ENCODE peak calls at places on chromosome 21, in five cellular contexts. One of them, this sample, is unnamed.
A peak's percentile ranks its signal among the peaks of the same experiment; 100 is the strongest.

GRCh38 chr21:32463889-32464300 is 51.4 kb downstream of the EVA1C start:
- DNase-seq in GM12892: no peak
- DNase-seq in NCI-H1417: no peak
- DNase-seq in stimulated activated naive B cell treated with anti-CD40 and anti-IgM and Interleukin-4, amounts not matched to agents 10 μg/mL and 1 μg/mL and 100 μg/mL, for 72 hours: no peak
- DNase-seq in ELF-1: no peak
- DNase-seq in this sample: no peak

GRCh38 chr21:38376693-38377092 is 119.9 kb downstream of the KCNJ15 start:
- DNase-seq in stimulated activated naive B cell treated with anti-CD40 and anti-IgM and Interleukin-4, amounts not matched to agents 10 μg/mL and 1 μg/mL and 100 μg/mL, for 72 hours: no peak
- DNase-seq in ELF-1: no peak
- DNase-seq in GM12892: no peak
- DNase-seq in NCI-H1417: no peak
- DNase-seq in this sample: no peak

GRCh38 chr21:43585924-43586411 is 73.3 kb downstream of the HSF2BP start:
- DNase-seq in stimulated activated naive B cell treated with anti-CD40 and anti-IgM and Interleukin-4, amounts not matched to agents 10 μg/mL and 1 μg/mL and 100 μg/mL, for 72 hours: no peak
- DNase-seq in ELF-1: peak; percentile 75
- DNase-seq in GM12892: no peak
- DNase-seq in NCI-H1417: no peak
- DNase-seq in this sample: no peak

GRCh38 chr21:41366522-41367151 is 4.8 kb downstream of the MX2 start:
- DNase-seq in stimulated activated naive B cell treated with anti-CD40 and anti-IgM and Interleukin-4, amounts not matched to agents 10 μg/mL and 1 μg/mL and 100 μg/mL, for 72 hours: no peak
- DNase-seq in ELF-1: peak; percentile 36
- DNase-seq in GM12892: no peak
- DNase-seq in NCI-H1417: peak; percentile 28
- DNase-seq in this sample: no peak

GRCh38 chr21:45721656-45722055 is 78.1 kb downstream of the PCBP3 start:
- DNase-seq in ELF-1: no peak
- DNase-seq in stimulated activated naive B cell treated with anti-CD40 and anti-IgM and Interleukin-4, amounts not matched to agents 10 μg/mL and 1 μg/mL and 100 μg/mL, for 72 hours: no peak
- DNase-seq in NCI-H1417: no peak
- DNase-seq in GM12892: no peak
- DNase-seq in this sample: no peak

GRCh38 chr21:40373760-40374159 is 473.2 kb downstream of the DSCAM start:
- DNase-seq in ELF-1: no peak
- DNase-seq in GM12892: no peak
- DNase-seq in stimulated activated naive B cell treated with anti-CD40 and anti-IgM and Interleukin-4, amounts not matched to agents 10 μg/mL and 1 μg/mL and 100 μg/mL, for 72 hours: no peak
- DNase-seq in NCI-H1417: no peak
- DNase-seq in this sample: no peak

GRCh38 chr21:39030127-39030884 is 152.9 kb downstream of the PSMG1 start:
- DNase-seq in stimulated activated naive B cell treated with anti-CD40 and anti-IgM and Interleukin-4, amounts not matched to agents 10 μg/mL and 1 μg/mL and 100 μg/mL, for 72 hours: no peak
- DNase-seq in ELF-1: peak; percentile 88
- DNase-seq in GM12892: no peak
- DNase-seq in NCI-H1417: peak; percentile 73
- DNase-seq in this sample: no peak

GRCh38 chr21:32426592-32427051 is 14.1 kb downstream of the EVA1C start:
- DNase-seq in stimulated activated naive B cell treated with anti-CD40 and anti-IgM and Interleukin-4, amounts not matched to agents 10 μg/mL and 1 μg/mL and 100 μg/mL, for 72 hours: no peak
- DNase-seq in GM12892: no peak
- DNase-seq in ELF-1: no peak
- DNase-seq in NCI-H1417: no peak
- DNase-seq in this sample: no peak

GRCh38 chr21:45942011-45942546 is 39.5 kb upstream of the COL6A1 start:
- DNase-seq in stimulated activated naive B cell treated with anti-CD40 and anti-IgM and Interleukin-4, amounts not matched to agents 10 μg/mL and 1 μg/mL and 100 μg/mL, for 72 hours: no peak
- DNase-seq in NCI-H1417: no peak
- DNase-seq in ELF-1: no peak
- DNase-seq in GM12892: no peak
- DNase-seq in this sample: no peak

GRCh38 chr21:26966978-26967913 is at the start of gene ADAMTS5:
- DNase-seq in NCI-H1417: peak; percentile 78
- DNase-seq in GM12892: no peak
- DNase-seq in ELF-1: peak; percentile 78
- DNase-seq in stimulated activated naive B cell treated with anti-CD40 and anti-IgM and Interleukin-4, amounts not matched to agents 10 μg/mL and 1 μg/mL and 100 μg/mL, for 72 hours: no peak
- DNase-seq in this sample: peak; percentile 73

GRCh38 chr21:27693376-27693775 is 726.5 kb upstream of the ADAMTS5 start:
- DNase-seq in NCI-H1417: no peak
- DNase-seq in ELF-1: no peak
- DNase-seq in stimulated activated naive B cell treated with anti-CD40 and anti-IgM and Interleukin-4, amounts not matched to agents 10 μg/mL and 1 μg/mL and 100 μg/mL, for 72 hours: no peak
- DNase-seq in GM12892: no peak
- DNase-seq in this sample: no peak

GRCh38 chr21:45877160-45877438 is 104.5 kb upstream of the COL6A1 start:
- DNase-seq in stimulated activated naive B cell treated with anti-CD40 and anti-IgM and Interleukin-4, amounts not matched to agents 10 μg/mL and 1 μg/mL and 100 μg/mL, for 72 hours: no peak
- DNase-seq in NCI-H1417: no peak
- DNase-seq in GM12892: no peak
- DNase-seq in ELF-1: no peak
- DNase-seq in this sample: no peak

GRCh38 chr21:43311303-43311817 is 115.6 kb downstream of the SIK1 start:
- DNase-seq in NCI-H1417: peak; percentile 99
- DNase-seq in stimulated activated naive B cell treated with anti-CD40 and anti-IgM and Interleukin-4, amounts not matched to agents 10 μg/mL and 1 μg/mL and 100 μg/mL, for 72 hours: no peak
- DNase-seq in ELF-1: no peak
- DNase-seq in GM12892: no peak
- DNase-seq in this sample: no peak

GRCh38 chr21:36010801-36011200 is 49.5 kb downstream of the SETD4 start:
- DNase-seq in stimulated activated naive B cell treated with anti-CD40 and anti-IgM and Interleukin-4, amounts not matched to agents 10 μg/mL and 1 μg/mL and 100 μg/mL, for 72 hours: no peak
- DNase-seq in ELF-1: no peak
- DNase-seq in GM12892: no peak
- DNase-seq in NCI-H1417: no peak
- DNase-seq in this sample: no peak

GRCh38 chr21:45295576-45296365 is 8.1 kb upstream of the POFUT2 start:
- DNase-seq in stimulated activated naive B cell treated with anti-CD40 and anti-IgM and Interleukin-4, amounts not matched to agents 10 μg/mL and 1 μg/mL and 100 μg/mL, for 72 hours: no peak
- DNase-seq in ELF-1: peak; percentile 77
- DNase-seq in NCI-H1417: no peak
- DNase-seq in GM12892: no peak
- DNase-seq in this sample: no peak

GRCh38 chr21:15468368-15468767 is 261.4 kb upstream of the USP25 start:
- DNase-seq in ELF-1: no peak
- DNase-seq in stimulated activated naive B cell treated with anti-CD40 and anti-IgM and Interleukin-4, amounts not matched to agents 10 μg/mL and 1 μg/mL and 100 μg/mL, for 72 hours: no peak
- DNase-seq in GM12892: no peak
- DNase-seq in NCI-H1417: no peak
- DNase-seq in this sample: no peak

GRCh38 chr21:34640858-34641257 is 25.9 kb upstream of the RCAN1 start:
- DNase-seq in NCI-H1417: no peak
- DNase-seq in GM12892: no peak
- DNase-seq in ELF-1: no peak
- DNase-seq in stimulated activated naive B cell treated with anti-CD40 and anti-IgM and Interleukin-4, amounts not matched to agents 10 μg/mL and 1 μg/mL and 100 μg/mL, for 72 hours: no peak
- DNase-seq in this sample: no peak

GRCh38 chr21:23578027-23578426 is 2029.3 kb downstream of the MRPL39 start:
- DNase-seq in stimulated activated naive B cell treated with anti-CD40 and anti-IgM and Interleukin-4, amounts not matched to agents 10 μg/mL and 1 μg/mL and 100 μg/mL, for 72 hours: no peak
- DNase-seq in ELF-1: no peak
- DNase-seq in GM12892: no peak
- DNase-seq in NCI-H1417: peak; percentile 52
- DNase-seq in this sample: no peak

GRCh38 chr21:44800971-44801467 is 601 bp downstream of the UBE2G2 start:
- DNase-seq in NCI-H1417: peak; percentile 69
- DNase-seq in ELF-1: peak; percentile 54
- DNase-seq in stimulated activated naive B cell treated with anti-CD40 and anti-IgM and Interleukin-4, amounts not matched to agents 10 μg/mL and 1 μg/mL and 100 μg/mL, for 72 hours: no peak
- DNase-seq in GM12892: peak; percentile 50
- DNase-seq in this sample: no peak

GRCh38 chr21:46605759-46606426 is 1.0 kb upstream of the S100B start:
- DNase-seq in NCI-H1417: no peak
- DNase-seq in GM12892: peak; percentile 53
- DNase-seq in ELF-1: no peak
- DNase-seq in stimulated activated naive B cell treated with anti-CD40 and anti-IgM and Interleukin-4, amounts not matched to agents 10 μg/mL and 1 μg/mL and 100 μg/mL, for 72 hours: peak; percentile 51
- DNase-seq in this sample: no peak

GRCh38 chr21:45045481-45045880 is 28.9 kb upstream of the ADARB1 start:
- DNase-seq in stimulated activated naive B cell treated with anti-CD40 and anti-IgM and Interleukin-4, amounts not matched to agents 10 μg/mL and 1 μg/mL and 100 μg/mL, for 72 hours: no peak
- DNase-seq in GM12892: no peak
- DNase-seq in ELF-1: no peak
- DNase-seq in NCI-H1417: no peak
- DNase-seq in this sample: no peak

GRCh38 chr21:38920631-38921398 is 115.1 kb downstream of the ETS2 start:
- DNase-seq in stimulated activated naive B cell treated with anti-CD40 and anti-IgM and Interleukin-4, amounts not matched to agents 10 μg/mL and 1 μg/mL and 100 μg/mL, for 72 hours: no peak
- DNase-seq in GM12892: no peak
- DNase-seq in NCI-H1417: no peak
- DNase-seq in ELF-1: no peak
- DNase-seq in this sample: no peak

GRCh38 chr21:43824250-43824882 is 35.0 kb downstream of the RRP1 start:
- DNase-seq in stimulated activated naive B cell treated with anti-CD40 and anti-IgM and Interleukin-4, amounts not matched to agents 10 μg/mL and 1 μg/mL and 100 μg/mL, for 72 hours: no peak
- DNase-seq in NCI-H1417: no peak
- DNase-seq in ELF-1: no peak
- DNase-seq in GM12892: no peak
- DNase-seq in this sample: no peak

GRCh38 chr21:38249879-38250278 is 6.9 kb upstream of the KCNJ15 start:
- DNase-seq in GM12892: no peak
- DNase-seq in stimulated activated naive B cell treated with anti-CD40 and anti-IgM and Interleukin-4, amounts not matched to agents 10 μg/mL and 1 μg/mL and 100 μg/mL, for 72 hours: no peak
- DNase-seq in NCI-H1417: no peak
- DNase-seq in ELF-1: no peak
- DNase-seq in this sample: no peak

GRCh38 chr21:28633803-28634572 is 358.7 kb downstream of the LTN1 start:
- DNase-seq in NCI-H1417: no peak
- DNase-seq in stimulated activated naive B cell treated with anti-CD40 and anti-IgM and Interleukin-4, amounts not matched to agents 10 μg/mL and 1 μg/mL and 100 μg/mL, for 72 hours: no peak
- DNase-seq in ELF-1: no peak
- DNase-seq in GM12892: no peak
- DNase-seq in this sample: no peak

GRCh38 chr21:26800455-26801454 is 44.5 kb downstream of the ADAMTS1 start:
- DNase-seq in GM12892: no peak
- DNase-seq in NCI-H1417: no peak
- DNase-seq in ELF-1: no peak
- DNase-seq in stimulated activated naive B cell treated with anti-CD40 and anti-IgM and Interleukin-4, amounts not matched to agents 10 μg/mL and 1 μg/mL and 100 μg/mL, for 72 hours: no peak
- DNase-seq in this sample: no peak